ENCODE peak calls at places on chromosome 19, in ten cellular contexts. E, M, Y, D, B, A, N, R, U and S are unnamed samples.

GRCh38 chr19:53518716-53519115 is 19.2 kb upstream of the ZNF331 start:
- DNase-seq in E (no peak), M (no peak), Y (no peak), D (no peak), B (no peak), A (no peak), N (no peak), R (no peak), U (no peak), S (no peak)

GRCh38 chr19:46881092-46881491 is 20.3 kb downstream of the ARHGAP35 start:
- DNase-seq in E (no peak), M (no peak), Y (no peak), D (no peak), B (no peak), A (no peak), N (no peak), R (no peak), U (no peak), S (no peak)

GRCh38 chr19:37938379-37938778 is 31.4 kb downstream of the SIPA1L3 start:
- DNase-seq in E (no peak), M (no peak), Y (no peak), D (no peak), B (no peak), A (no peak), N (no peak), R (no peak), U (no peak), S (no peak)

GRCh38 chr19:45164577-45165335 is 4.0 kb upstream of the NKPD1 start:
- DNase-seq in E (peak; percentile 42), M (no peak), Y (peak; percentile 82), D (peak; percentile 87), B (peak; percentile 79), A (peak; percentile 44), N (peak; percentile 45), R (no peak), U (peak; percentile 54), S (peak; percentile 80)

GRCh38 chr19:3402631-3403443 is 36.5 kb downstream of the NFIC start:
- DNase-seq in E (no peak), M (no peak), Y (no peak), D (no peak), B (no peak), A (no peak), N (no peak), R (no peak), U (no peak), S (no peak)

GRCh38 chr19:9353011-9353410 is 9.8 kb upstream of the ZNF177 start:
- DNase-seq in E (no peak), M (no peak), Y (no peak), D (no peak), B (no peak), A (no peak), N (no peak), R (no peak), U (no peak), S (no peak)

GRCh38 chr19:49488046-49488862 is 846 bp downstream of the RPL13A start:
- DNase-seq in E (peak; percentile 38), M (no peak), Y (no peak), D (peak; percentile 69), B (no peak), A (no peak), N (no peak), R (no peak), U (no peak), S (no peak)

GRCh38 chr19:53612762-53613526 is 18.9 kb upstream of the DPRX start:
- DNase-seq in E (no peak), M (no peak), Y (no peak), D (peak; percentile 97), B (no peak), A (no peak), N (no peak), R (no peak), U (no peak), S (no peak)

GRCh38 chr19:51546650-51547396 is 15.4 kb upstream of the SIGLEC6 start:
- DNase-seq in E (no peak), M (no peak), Y (no peak), D (no peak), B (no peak), A (no peak), N (no peak), R (no peak), U (no peak), S (no peak)

GRCh38 chr19:32858559-32858958 is 11.0 kb downstream of the SLC7A9 start:
- DNase-seq in E (no peak), M (no peak), Y (no peak), D (no peak), B (no peak), A (no peak), N (no peak), R (peak; percentile 3), U (no peak), S (no peak)

GRCh38 chr19:55437410-55437809 is 5.7 kb downstream of the SHISA7 start:
- DNase-seq in E (peak; percentile 53), M (no peak), Y (peak; percentile 55), D (peak; percentile 87), B (peak; percentile 87), A (no peak), N (peak; percentile 52), R (no peak), U (peak; percentile 72), S (peak; percentile 57)

GRCh38 chr19:54694648-54695047 is 29.6 kb upstream of the KIR3DL3 start:
- DNase-seq in E (no peak), M (no peak), Y (no peak), D (no peak), B (no peak), A (no peak), N (no peak), R (no peak), U (no peak), S (no peak)

GRCh38 chr19:14497347-14497921 is 1.5 kb upstream of the GIPC1 start:
- DNase-seq in E (no peak), M (no peak), Y (peak; percentile 66), D (no peak), B (peak; percentile 56), A (no peak), N (no peak), R (no peak), U (no peak), S (no peak)

GRCh38 chr19:10402441-10403038 is 802 bp downstream of the CDC37 start:
- DNase-seq in E (no peak), M (no peak), Y (no peak), D (peak; percentile 77), B (no peak), A (no peak), N (peak; percentile 48), R (no peak), U (no peak), S (peak; percentile 77)

GRCh38 chr19:10398819-10399218 is 4.5 kb downstream of the CDC37 start:
- DNase-seq in E (no peak), M (no peak), Y (no peak), D (no peak), B (no peak), A (no peak), N (no peak), R (no peak), U (no peak), S (no peak)

GRCh38 chr19:10403137-10404021 is at the start of gene CDC37:
- DNase-seq in E (peak; percentile 98), M (peak; percentile 97), Y (peak; percentile 99), D (peak; percentile 97), B (peak; percentile 95), A (peak; percentile 97), N (peak; percentile 97), R (peak; percentile 97), U (peak; percentile 98), S (peak; percentile 97)

GRCh38 chr19:10395853-10396355 is 7.4 kb downstream of the CDC37 start:
- DNase-seq in E (no peak), M (no peak), Y (no peak), D (no peak), B (no peak), A (no peak), N (no peak), R (no peak), U (no peak), S (no peak)

GRCh38 chr19:10399878-10400277 is 3.5 kb downstream of the CDC37 start:
- DNase-seq in E (no peak), M (no peak), Y (no peak), D (no peak), B (no peak), A (no peak), N (peak; percentile 71), R (no peak), U (no peak), S (peak; percentile 78)
- H3K4me3 ChIP-seq in E (no peak overlapping the region), M (no peak overlapping the region), Y (no peak overlapping the region), D (no peak overlapping the region), B (no peak overlapping the region), A (no peak overlapping the region), N (peak overlapping the region; percentile 94), R (no peak overlapping the region), U (no peak overlapping the region), S (no peak overlapping the region)

DNA sequence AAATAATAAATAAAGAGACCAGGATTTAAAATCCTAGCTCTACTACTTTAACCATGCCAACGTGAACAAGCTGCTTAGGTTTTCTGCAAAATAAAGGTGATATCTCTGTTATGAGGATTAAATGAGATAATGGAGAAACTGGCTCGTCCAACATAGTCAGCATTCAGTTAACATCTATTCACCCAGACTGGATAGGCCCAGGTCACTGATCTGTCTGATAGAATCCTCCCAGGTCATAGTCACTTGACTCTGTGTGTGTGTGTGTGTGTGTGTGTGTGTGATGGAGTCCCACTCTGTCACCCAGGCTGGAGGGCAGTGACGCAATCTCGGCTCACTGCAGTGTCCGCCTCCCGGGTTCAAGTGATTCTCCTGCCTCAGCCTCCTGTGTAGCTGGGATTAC is 12.9 kb upstream of the RAB8A start:
- DNase-seq in E (no peak), M (no peak), Y (no peak), D (no peak), B (no peak), A (no peak), N (no peak), R (no peak), U (no peak), S (no peak)
- H3K4me1 ChIP-seq in E (no peaks in the 10 kb centered on the region), M (peaks cover 23% of the 10 kb centered on the region), Y (peaks cover 20% of the 10 kb centered on the region), D (no peaks in the 10 kb centered on the region), B (peaks cover 45% of the 10 kb centered on the region), A (no peaks in the 10 kb centered on the region), N (no peaks in the 10 kb centered on the region), R (peaks cover 26% of the 10 kb centered on the region), U (peaks cover 25% of the 10 kb centered on the region), S (no peaks in the 10 kb centered on the region)

DNA sequence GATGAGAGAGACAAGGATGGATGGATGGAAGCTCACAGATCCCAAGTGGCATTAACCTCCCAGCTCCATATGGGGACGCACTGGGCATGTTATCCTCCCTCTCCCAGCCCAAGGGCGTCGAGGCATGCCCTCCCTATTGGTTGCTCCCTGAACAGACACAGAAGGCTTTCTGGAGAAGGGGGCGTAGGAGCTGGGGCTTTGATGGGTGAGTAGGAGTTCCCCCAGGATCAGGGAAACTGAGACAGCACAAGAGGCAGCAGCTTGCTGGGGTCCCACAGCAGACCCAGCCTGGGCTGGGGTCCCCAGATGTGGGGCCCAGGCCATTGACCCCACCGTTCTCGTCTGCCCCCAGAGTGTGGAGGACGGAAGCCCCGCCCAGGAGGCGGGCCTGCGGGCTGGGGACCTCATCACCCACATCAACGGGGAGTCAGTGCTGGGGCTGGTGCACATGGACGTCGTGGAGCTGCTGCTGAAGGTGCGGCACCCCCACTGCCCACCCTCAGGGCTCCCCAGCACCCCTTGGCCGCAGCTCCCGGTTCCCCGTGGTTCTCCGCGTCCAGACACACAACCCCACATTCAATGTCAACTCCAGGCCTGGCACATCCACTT is 7.5 kb upstream of the PIK3R2 start:
- DNase-seq in E (no peak), M (no peak), Y (no peak), D (no peak), B (no peak), A (no peak), N (no peak), R (no peak), U (no peak), S (no peak)
- H3K27ac ChIP-seq in E (no peak overlapping the region), M (no peak overlapping the region), Y (no peak overlapping the region), D (no peak overlapping the region), B (no peak overlapping the region), A (peak overlapping the region; percentile 6), N (no peak overlapping the region), R (no peak overlapping the region), U (no peak overlapping the region), S (no peak overlapping the region)

GRCh38 chr19:13024126-13024957 is 29.1 kb downstream of the NFIX start:
- DNase-seq in E (no peak), M (no peak), Y (no peak), D (peak; percentile 23), B (no peak), A (no peak), N (no peak), R (no peak), U (no peak), S (no peak)
- H3K4me3 ChIP-seq in E (peak overlapping the region; percentile 34), M (peak overlapping the region; percentile 17), Y (peak overlapping the region; percentile 46), D (no peak overlapping the region), B (no peak overlapping the region), A (peak overlapping the region; percentile 17), N (peak overlapping the region; percentile 66), R (peak overlapping the region; percentile 50), U (no peak overlapping the region), S (peak overlapping the region; percentile 39)